ENCODE peak calls at places on chromosomes 11 and 22, in ten cellular contexts. A is heart left ventricle, L is stomach, F is HCT116, J is HepG2, O is sigmoid colon, Y is transverse colon, H is Peyer's patch, E is A549, R is GM12891. B is an unnamed sample.

GRCh38 chr11:32427935-32428664 is 7.2 kb downstream of the WT1 start:
- DNase-seq in R (no peak), J (no peak), O (no peak), A (no peak), Y (no peak), E (no peak), L (no peak), H (no peak), F (no peak), B (no peak)

GRCh38 chr11:32071811-32072210 is 19.1 kb upstream of the RCN1 start:
- DNase-seq in F (no peak), Y (no peak), A (no peak), L (no peak), O (no peak), E (peak), R (no peak), H (no peak), J (peak), B (no peak)

GRCh38 chr11:126139541-126140091 is 71.8 kb downstream of the RPUSD4 start:
- DNase-seq in J (no peak), H (no peak), F (no peak), Y (no peak), E (no peak), R (no peak), O (peak), A (peak), L (no peak), B (no peak)

GRCh38 chr22:17091851-17092250 is 7.1 kb downstream of the IL17RA start:
- DNase-seq in O (peak), E (no peak), F (no peak), R (no peak), A (no peak), Y (no peak), J (no peak), H (peak), L (peak), B (no peak)

GRCh38 chr11:77188323-77188911 is 60.4 kb downstream of the MYO7A start:
- DNase-seq in E (peak), O (peak), A (peak), L (peak), F (peak), J (peak), R (peak), H (peak), Y (peak), B (peak)

GRCh38 chr11:93005239-93005638 is 35.8 kb downstream of the MTNR1B start:
- DNase-seq in J (no peak), Y (no peak), L (no peak), O (no peak), E (no peak), F (no peak), R (no peak), H (no peak), A (no peak), B (no peak)

GRCh38 chr11:1928038-1928890 is 8.8 kb downstream of the TNNT3 start:
- DNase-seq in A (no peak), J (no peak), F (no peak), O (no peak), E (no peak), H (no peak), Y (no peak), R (peak), L (no peak), B (no peak)

GRCh38 chr11:43917851-43918250 is 24.6 kb upstream of the C11orf96 start:
- DNase-seq in Y (no peak), A (no peak), E (no peak), F (no peak), H (no peak), O (no peak), J (no peak), L (no peak), R (no peak), B (no peak)

GRCh38 chr11:126598344-126599092 is 243.0 kb downstream of the ST3GAL4 start:
- DNase-seq in E (no peak), F (no peak), A (no peak), J (no peak), O (no peak), H (no peak), Y (no peak), R (no peak), L (no peak), B (no peak)

GRCh38 chr11:37557990-37558389 is 960.0 kb upstream of the RAG2 start:
- DNase-seq in A (no peak), R (no peak), Y (no peak), L (no peak), J (no peak), E (no peak), O (no peak), F (no peak), H (no peak), B (no peak)

GRCh38 chr22:39773976-39774539 is 119.5 kb downstream of the ENTHD1 start:
- DNase-seq in E (no peak), F (no peak), O (no peak), L (no peak), J (no peak), H (peak), A (no peak), Y (peak), R (peak), B (peak)

GRCh38 chr11:113895367-113896155 is 9.0 kb upstream of the HTR3B start:
- DNase-seq in L (no peak), E (no peak), J (no peak), R (no peak), A (no peak), Y (no peak), F (no peak), H (no peak), O (no peak), B (no peak)

GRCh38 chr11:95088946-95089619 is 563 bp upstream of the ENDOD1 start:
- DNase-seq in F (no peak), H (peak), J (no peak), E (peak), Y (no peak), A (no peak), R (no peak), L (peak), O (no peak), B (no peak)
- TF ChIP-seq POLR2A in F (no peak), H (no peak), J (no peak), E (no peak), Y (peak), A (no peak), R (no peak), L (no peak), O (no peak), B (no peak)

DNA sequence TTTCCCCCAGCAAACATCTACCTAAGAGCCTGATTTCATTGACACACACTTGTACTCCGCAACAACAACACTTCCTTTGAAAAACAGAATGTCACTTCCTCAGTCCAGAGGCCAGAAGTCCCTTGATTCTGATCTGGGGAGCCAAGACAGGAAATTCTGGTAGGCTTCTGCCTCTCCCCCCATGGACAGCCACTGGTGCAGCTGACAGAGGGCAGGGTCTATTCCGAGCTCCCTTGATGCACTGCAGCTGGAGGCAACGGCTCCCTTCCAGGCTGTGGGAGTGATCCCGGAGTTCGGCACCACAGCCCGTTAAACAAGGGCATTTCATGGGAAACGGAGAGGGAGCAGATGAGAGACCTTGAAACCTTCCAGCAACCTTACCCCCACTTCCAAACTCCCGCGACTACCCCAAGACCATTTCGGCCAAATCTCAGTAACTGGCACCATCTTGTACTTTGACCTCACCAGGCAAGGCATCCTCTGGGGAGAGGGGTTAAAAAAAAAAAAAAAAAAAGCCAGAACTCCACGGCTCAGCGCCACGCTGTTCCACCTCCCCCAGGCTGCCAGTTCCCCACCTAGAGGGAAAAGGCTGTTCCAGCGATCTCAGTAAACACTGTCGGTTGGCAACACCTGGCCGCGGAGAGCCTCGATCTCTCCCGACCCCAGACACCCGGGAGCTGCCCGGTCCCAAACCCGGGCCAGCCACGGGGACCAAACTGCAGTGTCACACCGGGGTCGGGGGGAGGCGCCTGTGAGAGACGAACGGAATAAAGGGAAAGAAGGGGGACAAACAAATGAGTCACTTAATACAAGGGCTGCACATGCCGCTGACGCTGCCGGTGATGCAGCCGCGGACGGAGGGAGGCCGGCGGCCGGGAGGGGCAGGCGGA is 1.1 kb downstream of the GAB2 start:
- DNase-seq in F (peak), H (peak), Y (peak), J (peak), E (peak), O (peak), R (peak), L (peak), A (peak), B (peak)
- TF ChIP-seq POLR2A in F (no peak), H (peak), Y (peak), J (peak), E (no peak), O (peak), R (no peak), L (no peak), A (peak), B (peak)

DNA sequence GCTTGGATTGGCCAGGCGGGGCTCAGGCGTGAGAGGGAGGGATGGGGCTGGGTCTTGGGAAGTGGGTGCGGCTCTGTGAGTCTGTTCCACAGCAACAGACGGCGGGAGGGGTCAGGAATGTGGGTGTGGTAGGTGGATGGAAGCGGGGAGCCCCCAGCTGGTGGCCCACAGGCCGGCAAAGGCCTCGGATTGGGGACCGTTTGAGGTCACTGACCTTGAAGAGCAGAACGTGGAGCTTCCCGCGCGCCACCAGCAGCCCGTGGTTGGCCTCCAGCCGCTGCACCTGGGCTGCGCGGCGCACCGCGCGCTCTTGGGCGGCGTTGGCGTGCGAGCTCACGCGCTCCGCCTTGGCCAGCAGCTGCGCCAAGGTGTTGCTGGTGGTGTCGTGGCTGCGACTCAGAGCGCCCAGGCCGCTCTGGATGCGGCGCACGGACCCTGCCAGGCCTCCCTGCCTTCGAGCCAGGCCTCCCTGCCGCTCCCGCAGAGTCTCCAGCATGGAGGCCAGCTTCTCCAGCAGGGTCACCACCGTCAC is 356 bp downstream of the CAVIN3 start:
- DNase-seq in A (peak), E (peak), R (peak), O (peak), Y (peak), J (no peak), F (peak), L (peak), H (peak), B (peak)
- TF ChIP-seq POLR2A in A (peak), E (no peak), R (no peak), O (no peak), Y (no peak), J (no peak), F (peak), L (no peak), H (no peak), B (no peak)

DNA sequence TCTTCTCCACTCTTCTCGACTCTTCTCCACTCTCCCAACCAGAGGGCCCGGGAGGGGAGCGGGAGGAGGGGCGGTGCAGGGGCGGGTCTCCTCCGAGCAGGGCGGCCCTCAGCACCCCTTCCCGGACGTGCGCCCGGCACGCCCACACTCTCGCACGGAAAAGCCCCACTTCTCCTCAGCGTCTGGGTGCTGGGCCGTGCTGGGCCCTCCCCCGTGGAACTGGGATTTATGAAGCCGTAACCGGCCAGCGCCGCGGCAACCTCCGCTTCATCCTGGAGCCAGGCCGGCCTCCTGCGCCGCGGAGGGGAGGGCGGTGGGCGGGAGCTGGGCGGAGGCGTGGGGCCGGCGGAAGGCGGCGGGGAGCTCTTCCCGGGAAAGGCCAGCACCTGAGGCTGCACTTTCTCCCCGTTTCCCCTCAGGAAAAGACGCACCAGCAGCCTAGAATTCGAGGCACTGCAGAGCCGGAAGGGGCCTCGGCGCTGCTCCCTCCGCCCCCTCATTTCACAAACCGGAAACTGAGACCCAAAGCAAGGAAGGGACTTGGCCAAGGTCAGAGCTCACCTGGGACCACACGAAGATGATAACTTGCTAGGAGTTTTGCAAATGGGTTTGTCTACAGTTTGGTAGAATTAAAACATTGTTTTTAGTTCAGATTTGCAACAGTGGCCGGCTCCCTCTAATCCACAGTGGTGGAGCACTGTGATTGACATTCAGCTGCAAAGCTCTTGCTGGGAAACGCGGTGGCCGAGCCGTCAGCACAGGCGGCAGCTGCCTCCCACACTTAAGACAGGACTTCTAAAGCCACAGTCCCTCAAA is 31.6 kb upstream of the JAM3 start:
- DNase-seq in E (peak), H (peak), O (peak), L (peak), R (peak), F (no peak), J (no peak), Y (peak), A (peak), B (no peak)
- TF ChIP-seq POLR2A in E (peak), H (no peak), O (no peak), L (no peak), R (no peak), F (no peak), J (no peak), Y (peak), A (peak), B (no peak)

GRCh38 chr22:41831383-41831782 is 1.5 kb upstream of the SREBF2 start:
- DNase-seq in H (no peak), A (no peak), E (no peak), L (no peak), R (no peak), J (no peak), Y (no peak), F (no peak), O (no peak), B (peak)

GRCh38 chr22:41834005-41834975 is 1.4 kb downstream of the SREBF2 start:
- DNase-seq in H (no peak), Y (no peak), J (peak), E (no peak), L (no peak), F (no peak), R (no peak), A (no peak), O (no peak), B (peak)

GRCh38 chr22:41831828-41832552 is 915 bp upstream of the SREBF2 start:
- DNase-seq in Y (no peak), A (no peak), O (no peak), H (no peak), R (no peak), E (no peak), J (no peak), F (no peak), L (no peak), B (peak)

GRCh38 chr22:41832553-41833368 is at the start of gene SREBF2:
- DNase-seq in Y (peak), J (peak), H (peak), E (peak), R (peak), L (peak), O (peak), A (peak), F (peak), B (peak)

GRCh38 chr22:41833369-41834004 is 582 bp downstream of the SREBF2 start:
- DNase-seq in J (no peak), Y (peak), H (peak), R (peak), A (peak), E (peak), F (no peak), O (peak), L (peak), B (peak)
- TF ChIP-seq POLR2A in J (no peak), Y (no peak), H (no peak), R (no peak), A (no peak), E (no peak), F (no peak), O (no peak), L (no peak), B (no peak)

DNA sequence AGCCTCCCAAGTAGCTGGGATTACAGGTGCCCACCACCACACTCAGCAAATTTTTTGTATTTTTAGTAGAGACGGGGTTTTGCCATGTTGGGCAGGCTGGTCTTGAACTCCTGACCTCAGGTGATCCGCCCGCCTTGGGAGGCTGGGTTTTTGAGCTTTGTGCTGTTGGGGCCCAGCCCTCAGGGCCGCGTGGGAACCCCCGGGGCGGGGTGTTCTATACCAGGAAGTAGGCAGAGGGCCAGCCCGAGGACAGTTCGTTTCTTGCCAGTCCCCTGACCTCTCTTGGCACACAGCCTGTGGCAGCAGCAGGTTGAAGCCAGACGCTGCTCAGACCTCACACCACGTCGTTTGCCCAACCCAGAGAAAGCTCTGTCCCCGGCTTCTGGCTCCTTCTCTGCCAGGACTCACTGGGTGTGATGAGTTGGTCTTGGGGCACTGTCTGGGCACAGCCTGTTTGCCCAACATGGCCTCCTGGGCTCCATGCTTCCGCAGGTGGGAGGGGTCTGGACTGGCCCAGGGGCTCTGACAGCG is 24.9 kb upstream of the CHKA start:
- DNase-seq in R (no peak), Y (peak), F (no peak), L (peak), A (peak), H (peak), J (peak), E (peak), O (peak), B (peak)
- TF ChIP-seq POLR2A in R (no peak), Y (peak), F (no peak), L (no peak), A (no peak), H (peak), J (peak), E (no peak), O (no peak), B (peak)

GRCh38 chr11:59550368-59550841 is 39.1 kb downstream of the OR4D9 start:
- DNase-seq in R (peak), A (peak), Y (peak), E (peak), H (peak), L (peak), J (peak), O (peak), F (peak), B (peak)
- TF ChIP-seq POLR2A in R (no peak), A (no peak), Y (no peak), E (no peak), H (no peak), L (no peak), J (no peak), O (no peak), F (no peak), B (no peak)

GRCh38 chr22:41585898-41586297 is 3.7 kb downstream of the PMM1 start:
- DNase-seq in E (no peak), R (no peak), A (no peak), Y (no peak), L (no peak), F (no peak), O (no peak), J (no peak), H (no peak), B (no peak)
- TF ChIP-seq POLR2A in E (no peak), R (no peak), A (no peak), Y (no peak), L (no peak), F (no peak), O (no peak), J (no peak), H (no peak), B (no peak)

DNA sequence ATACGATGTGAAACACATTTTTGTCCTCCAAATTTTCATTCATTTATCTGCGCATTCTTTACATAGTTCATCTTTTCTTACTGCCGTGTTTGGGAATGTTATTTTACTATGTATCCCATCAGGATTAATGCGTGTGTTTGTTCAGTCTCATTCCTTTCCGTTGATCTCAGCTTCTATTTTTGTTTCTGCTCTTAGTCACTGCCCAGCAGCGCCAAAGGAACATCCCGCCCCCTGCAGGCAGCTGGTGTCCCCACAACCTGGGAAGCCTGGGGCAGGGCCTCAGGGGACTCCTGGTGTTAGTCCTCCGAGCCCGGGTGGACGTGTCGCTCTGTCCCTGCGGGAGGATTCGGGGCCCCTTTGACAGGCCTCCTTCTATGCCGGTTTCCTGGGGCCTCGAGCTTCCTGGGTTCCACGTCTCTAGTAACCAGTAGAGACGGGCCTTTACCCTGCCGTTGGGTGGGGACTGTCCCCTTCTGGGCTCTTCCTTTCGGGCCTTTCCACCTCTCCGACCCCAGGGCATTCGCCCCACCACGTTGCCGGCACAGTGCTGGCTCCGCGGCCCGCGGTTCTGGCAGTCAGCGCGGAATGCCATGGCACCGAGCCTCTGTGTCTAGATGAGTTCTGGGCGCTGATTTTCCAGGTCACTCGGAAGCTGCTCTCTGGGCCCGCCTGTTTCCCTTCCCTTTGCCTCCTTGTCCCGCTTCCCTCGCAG is 39.8 kb downstream of the WEE1 start:
- DNase-seq in A (peak), O (peak), F (peak), R (peak), H (peak), L (peak), E (peak), Y (peak), J (peak), B (peak)
- TF ChIP-seq POLR2A in A (peak), O (peak), F (no peak), R (no peak), H (peak), L (no peak), E (no peak), Y (peak), J (peak), B (peak)

B was measured in erythroblast.